ENCODE peak calls at places on chromosomes 12 and 14, in eight cellular contexts. N is left ventricle myocardium inferior; Y is colonic mucosa; B is adipocyte; I is heart right ventricle; H is NT2/D1; V is CD4-positive, alpha-beta T cell; P is aorta. Q is an unnamed sample. For H3K27me3 and H3K9me3, the result is how much of the 10 kb centered on the place peaks cover.

GRCh38 chr12:131842169-131842568 is 14.0 kb downstream of the MMP17 start:
- DNase-seq in N (no peak), Y (no peak), B (no peak), I (no peak), H (no peak), V (no peak), P (no peak), Q (no peak)

GRCh38 chr12:91984571-91984970 is 161.1 kb downstream of the BTG1 start:
- DNase-seq in N (no peak), Y (no peak), B (peak), I (no peak), H (no peak), V (no peak), P (no peak), Q (no peak)

GRCh38 chr12:110698171-110698902 is 9.4 kb upstream of the HVCN1 start:
- DNase-seq in N (peak), Y (peak), B (peak), I (peak), H (peak), V (peak), P (peak), Q (peak)

GRCh38 chr14:22266141-22266442 is 322.9 kb downstream of the DAD1 start:
- DNase-seq in N (no peak), Y (no peak), B (no peak), I (no peak), H (no peak), V (no peak), P (no peak), Q (no peak)

GRCh38 chr14:91429385-91429784 is 11.8 kb upstream of the CCDC88C start:
- DNase-seq in N (no peak), Y (no peak), B (no peak), I (no peak), H (no peak), V (no peak), P (no peak), Q (no peak)

GRCh38 chr12:106873983-106874382 is 81.7 kb upstream of the TMEM263 start:
- DNase-seq in N (no peak), Y (no peak), B (no peak), I (no peak), H (no peak), V (no peak), P (no peak), Q (no peak)

GRCh38 chr14:103491691-103492090 is 30.9 kb downstream of the CKB start:
- DNase-seq in N (no peak), Y (no peak), B (no peak), I (no peak), H (no peak), V (no peak), P (no peak), Q (no peak)

GRCh38 chr14:80678436-80678835 is 263.1 kb downstream of the CEP128 start:
- DNase-seq in N (no peak), Y (no peak), B (no peak), I (no peak), H (peak), V (no peak), P (no peak), Q (no peak)

GRCh38 chr12:56565510-56566101 is 44.0 kb downstream of the RBMS2 start:
- DNase-seq in N (peak), Y (peak), B (peak), I (peak), H (peak), V (no peak), P (peak), Q (peak)

GRCh38 chr12:105264771-105265170 is 28.8 kb upstream of the APPL2 start:
- DNase-seq in N (no peak), Y (no peak), B (no peak), I (no peak), H (no peak), V (no peak), P (no peak), Q (no peak)

DNA sequence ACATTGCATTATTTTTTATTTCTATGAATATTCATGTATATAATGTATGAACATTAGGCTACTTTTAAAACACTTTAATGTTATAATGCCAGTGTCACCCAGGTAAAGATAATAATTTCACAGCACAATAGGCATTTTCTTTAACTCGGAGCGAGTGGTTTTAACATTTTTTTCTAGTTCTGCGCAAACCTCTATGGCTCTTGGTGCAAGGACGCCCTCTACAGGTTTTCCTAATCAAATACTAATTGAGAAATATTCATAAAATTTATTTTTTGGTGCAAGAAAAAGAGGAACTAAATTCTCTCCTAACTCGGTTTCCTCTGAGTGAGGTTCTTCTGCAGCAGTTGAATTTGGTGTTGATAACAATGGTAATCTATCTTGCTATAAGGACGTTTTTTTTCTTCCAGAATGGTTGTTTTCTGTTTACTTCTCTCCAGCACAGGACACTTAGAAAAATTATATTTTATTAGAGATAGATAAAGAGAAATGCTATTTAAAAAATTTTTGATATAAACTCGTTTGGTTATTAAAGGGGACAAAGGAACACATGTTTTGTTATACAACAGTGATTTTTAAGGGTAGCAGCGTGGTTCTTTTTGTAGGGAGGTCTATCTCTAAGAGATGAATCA is 2.4 kb upstream of the WIF1 start:
- DNase-seq in N (no peak), Y (peak), B (peak), I (no peak), H (peak), V (no peak), P (no peak), Q (no peak)
- H3K27me3 ChIP-seq in N (half or more), Y (under half), B (under half), I (under half), H (half or more), V (half or more), P (under half), Q (half or more)

GRCh38 chr12:116010467-116010866 is 267.0 kb downstream of the MED13L start:
- DNase-seq in N (no peak), Y (no peak), B (no peak), I (no peak), H (no peak), V (no peak), P (no peak), Q (no peak)
- H3K9me3 ChIP-seq in N (under half), Y (under half), B (under half), I (under half), H (under half), V (under half), P (under half), Q (under half)

GRCh38 chr14:76765461-76765931 is 4.2 kb downstream of the VASH1 start:
- DNase-seq in N (no peak), Y (peak), B (no peak), I (no peak), H (no peak), V (no peak), P (peak), Q (no peak)
- H3K27me3 ChIP-seq in N (under half), Y (under half), B (under half), I (under half), H (under half), V (under half), P (under half), Q (under half)

GRCh38 chr12:78556651-78557050 is 307.9 kb upstream of the SYT1 start:
- DNase-seq in N (no peak), Y (no peak), B (no peak), I (no peak), H (no peak), V (no peak), P (no peak), Q (no peak)

GRCh38 chr12:78562358-78563205 is 302.0 kb upstream of the SYT1 start:
- DNase-seq in N (no peak), Y (no peak), B (peak), I (no peak), H (peak), V (no peak), P (no peak), Q (no peak)

GRCh38 chr12:78555802-78556201 is 308.8 kb upstream of the SYT1 start:
- DNase-seq in N (no peak), Y (no peak), B (no peak), I (no peak), H (no peak), V (no peak), P (no peak), Q (no peak)

GRCh38 chr12:78560633-78561032 is 303.9 kb upstream of the SYT1 start:
- DNase-seq in N (no peak), Y (no peak), B (no peak), I (no peak), H (no peak), V (no peak), P (no peak), Q (no peak)

DNA sequence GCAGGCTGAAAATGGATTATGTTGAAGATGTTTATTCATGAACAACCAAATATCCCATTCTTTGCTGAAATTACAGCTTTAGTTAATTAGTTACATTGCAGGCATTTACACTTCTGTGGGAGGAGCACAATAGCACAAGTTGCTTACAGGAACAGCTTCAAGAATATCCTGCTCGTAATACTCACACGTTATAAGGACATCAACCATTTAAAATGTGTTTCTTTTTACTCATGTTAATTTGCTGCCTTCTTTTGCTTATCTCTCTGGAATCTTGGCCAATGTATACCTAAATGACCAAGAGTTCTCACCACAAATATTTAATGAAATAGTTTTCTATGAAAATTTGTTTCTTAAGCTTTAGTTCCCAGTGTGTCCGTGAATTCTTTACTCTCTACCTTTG is 305.1 kb upstream of the SYT1 start:
- DNase-seq in N (no peak), Y (no peak), B (no peak), I (no peak), H (no peak), V (no peak), P (no peak), Q (no peak)
- H3K9me3 ChIP-seq in N (under half), Y (under half), B (under half), I (under half), H (under half), V (under half), P (under half), Q (under half)

GRCh38 chr12:63495974-63496373 is 172.3 kb downstream of the DPY19L2 start:
- DNase-seq in N (no peak), Y (no peak), B (no peak), I (no peak), H (no peak), V (no peak), P (no peak), Q (no peak)

GRCh38 chr12:63496654-63497053 is 171.6 kb downstream of the DPY19L2 start:
- DNase-seq in N (no peak), Y (no peak), B (no peak), I (no peak), H (no peak), V (no peak), P (no peak), Q (no peak)

GRCh38 chr12:63499567-63499966 is 168.7 kb downstream of the DPY19L2 start:
- DNase-seq in N (no peak), Y (no peak), B (no peak), I (no peak), H (no peak), V (no peak), P (peak), Q (no peak)

DNA sequence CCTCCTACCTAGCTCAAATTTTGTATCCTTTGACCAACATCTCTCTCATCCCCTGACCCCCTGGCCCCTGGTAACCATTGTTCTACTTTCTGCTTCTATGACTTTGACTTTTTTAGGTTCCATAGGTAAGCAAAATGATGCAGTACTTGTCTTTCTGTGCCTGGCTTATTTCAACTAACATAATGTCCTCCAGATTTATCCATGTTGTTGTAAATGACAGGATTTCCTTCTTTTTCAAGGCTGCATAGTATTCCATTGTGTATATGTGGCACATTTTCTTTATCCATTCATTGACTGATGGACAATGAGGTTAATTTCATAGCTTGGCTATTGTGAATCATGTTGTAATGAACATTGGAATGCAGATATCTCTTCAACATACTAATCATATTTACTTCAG is 170.1 kb downstream of the DPY19L2 start:
- DNase-seq in N (no peak), Y (no peak), B (no peak), I (no peak), H (no peak), V (no peak), P (no peak), Q (no peak)
- H3K27me3 ChIP-seq in N (under half), Y (under half), B (under half), I (under half), H (under half), V (under half), P (under half), Q (under half)

GRCh38 chr14:94079891-94080605 is 954 bp downstream of the DDX24 start:
- DNase-seq in N (no peak), Y (no peak), B (peak), I (no peak), H (no peak), V (no peak), P (no peak), Q (no peak)

GRCh38 chr14:94077111-94077821 is 3.7 kb downstream of the DDX24 start:
- DNase-seq in N (no peak), Y (no peak), B (no peak), I (no peak), H (no peak), V (no peak), P (no peak), Q (no peak)

GRCh38 chr14:94075008-94075407 is 6.0 kb downstream of the DDX24 start:
- DNase-seq in N (no peak), Y (no peak), B (no peak), I (no peak), H (no peak), V (no peak), P (no peak), Q (no peak)

GRCh38 chr14:94077823-94078222 is 3.2 kb downstream of the DDX24 start:
- DNase-seq in N (no peak), Y (no peak), B (no peak), I (no peak), H (no peak), V (no peak), P (no peak), Q (no peak)

GRCh38 chr14:94074534-94074933 is 6.5 kb downstream of the DDX24 start:
- DNase-seq in N (no peak), Y (no peak), B (no peak), I (no peak), H (no peak), V (no peak), P (no peak), Q (no peak)
- H3K9me3 ChIP-seq in N (under half), Y (under half), B (under half), I (under half), H (under half), V (under half), P (under half), Q (under half)

GRCh38 chr14:56896231-56896630 is 86.0 kb upstream of the OTX2 start:
- DNase-seq in N (no peak), Y (no peak), B (no peak), I (no peak), H (no peak), V (no peak), P (no peak), Q (no peak)
- H3K27me3 ChIP-seq in N (half or more), Y (under half), B (under half), I (under half), H (under half), V (under half), P (under half), Q (under half)

GRCh38 chr12:38157933-38158401 is 158.6 kb upstream of the ALG10B start:
- DNase-seq in N (no peak), Y (peak), B (no peak), I (no peak), H (no peak), V (no peak), P (peak), Q (peak)

GRCh38 chr12:38157274-38157932 is 159.2 kb upstream of the ALG10B start:
- DNase-seq in N (no peak), Y (peak), B (no peak), I (no peak), H (no peak), V (no peak), P (no peak), Q (peak)

GRCh38 chr12:38155526-38156496 is 160.8 kb upstream of the ALG10B start:
- DNase-seq in N (no peak), Y (peak), B (no peak), I (no peak), H (no peak), V (no peak), P (no peak), Q (peak)

GRCh38 chr12:38155020-38155395 is 161.6 kb upstream of the ALG10B start:
- DNase-seq in N (no peak), Y (no peak), B (no peak), I (no peak), H (no peak), V (no peak), P (no peak), Q (no peak)

DNA sequence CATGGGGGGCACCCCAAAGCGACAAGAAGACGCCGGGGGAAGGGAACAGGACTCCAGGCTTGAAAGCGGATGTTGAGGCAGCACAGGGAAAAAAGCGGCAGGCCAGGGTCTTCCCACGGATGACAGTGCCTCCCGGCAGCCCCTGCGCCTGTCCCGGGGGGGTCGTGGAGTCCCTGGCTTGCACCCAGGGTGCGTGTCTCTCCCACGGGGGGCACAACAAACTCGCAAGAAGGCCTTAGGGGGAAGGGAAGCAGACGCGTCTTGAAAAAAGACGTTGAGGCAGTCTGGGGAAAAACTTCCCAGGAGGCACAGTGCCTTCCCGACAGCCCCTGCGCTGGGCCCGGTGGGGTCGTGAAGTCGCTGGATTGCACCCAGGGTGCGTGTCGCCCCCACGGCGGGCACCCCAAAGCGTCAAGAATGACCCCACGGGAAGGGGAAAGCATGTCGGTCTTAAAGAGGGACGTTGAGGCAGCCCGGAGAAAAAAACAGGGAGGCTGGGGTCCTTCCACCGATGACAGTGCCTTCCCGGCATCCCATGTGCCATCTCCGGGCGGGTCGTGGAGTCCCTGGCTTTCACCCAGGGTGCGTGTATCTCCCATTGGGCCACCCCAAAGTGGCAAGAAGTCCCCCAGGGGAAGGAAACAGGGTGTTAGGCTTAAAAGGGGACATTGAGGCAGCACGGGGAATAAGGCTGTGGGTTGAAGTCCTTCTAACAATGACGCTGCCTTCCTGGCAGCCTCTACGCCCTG is 159.9 kb upstream of the ALG10B start:
- DNase-seq in N (no peak), Y (peak), B (no peak), I (no peak), H (no peak), V (no peak), P (peak), Q (no peak)
- H3K9me3 ChIP-seq in N (under half), Y (under half), B (under half), I (under half), H (under half), V (under half), P (under half), Q (under half)

GRCh38 chr12:3838065-3838464 is 35.1 kb downstream of the PARP11 start:
- DNase-seq in N (no peak), Y (no peak), B (no peak), I (no peak), H (no peak), V (no peak), P (no peak), Q (no peak)
- H3K27me3 ChIP-seq in N (under half), Y (under half), B (under half), I (under half), H (under half), V (under half), P (under half), Q (under half)